ENCODE peak calls at places on chromosomes 3 and 15, in seven cellular contexts. N, A, D, G, E, C and O are unnamed samples.

GRCh38 chr3:135622657-135623056 is 342.9 kb upstream of the PPP2R3A start:
- DNase-seq in D (no peak), A (no peak), N (no peak), G (no peak), E (no peak), C (no peak), O (no peak)

GRCh38 chr3:197010556-197011351 is 18.9 kb downstream of the MELTF start:
- DNase-seq in A (no peak), D (no peak), E (no peak), N (no peak), G (no peak), C (no peak), O (no peak)

GRCh38 chr15:81312790-81313543 is 11.0 kb downstream of the STARD5 start:
- DNase-seq in N (peak; percentile 97), C (no peak), D (peak; percentile 92), E (peak; percentile 86), A (peak; percentile 87), G (no peak), O (peak; percentile 96)

GRCh38 chr3:172351895-172352466 is 96.3 kb downstream of the GHSR start:
- DNase-seq in N (no peak), C (no peak), A (no peak), E (no peak), G (no peak), D (no peak), O (no peak)

GRCh38 chr3:46145147-46145546 is 63.0 kb downstream of the CCR1 start:
- DNase-seq in G (no peak), N (no peak), E (no peak), A (no peak), D (no peak), C (no peak), O (no peak)

GRCh38 chr3:179450321-179450720 is 949 bp downstream of the GNB4 start:
- DNase-seq in A (peak; percentile 23), D (no peak), N (no peak), G (no peak), C (no peak), E (no peak), O (peak; percentile 59)

GRCh38 chr3:50117120-50117519 is 28.4 kb downstream of the RBM5 start:
- DNase-seq in A (no peak), E (no peak), D (no peak), C (no peak), N (no peak), G (no peak), O (no peak)

GRCh38 chr3:155553800-155554199 is 191.1 kb downstream of the PLCH1 start:
- DNase-seq in D (no peak), N (no peak), C (no peak), E (no peak), A (no peak), G (peak; percentile 46), O (no peak)

GRCh38 chr3:186620213-186621092 is 7.6 kb downstream of the AHSG start:
- DNase-seq in N (no peak), D (no peak), A (no peak), C (no peak), G (no peak), E (no peak), O (no peak)

GRCh38 chr3:11624161-11624560 is 19.6 kb downstream of the VGLL4 start:
- DNase-seq in N (peak; percentile 38), E (no peak), G (peak; percentile 80), A (no peak), D (no peak), C (no peak), O (no peak)

GRCh38 chr3:101813817-101814440 is 34.9 kb downstream of the NXPE3 start:
- DNase-seq in E (no peak), D (no peak), A (peak; percentile 81), N (no peak), G (peak; percentile 65), C (no peak), O (peak; percentile 41)

GRCh38 chr15:100306098-100306497 is 35.7 kb downstream of the ADAMTS17 start:
- DNase-seq in C (no peak), D (no peak), G (no peak), E (no peak), N (no peak), A (no peak), O (no peak)

GRCh38 chr3:110577856-110578255 is 493.8 kb upstream of the NECTIN3 start:
- DNase-seq in C (no peak), E (no peak), N (no peak), D (no peak), G (no peak), A (no peak), O (no peak)

GRCh38 chr3:140715035-140715434 is 37.2 kb downstream of the TRIM42 start:
- DNase-seq in D (no peak), E (no peak), N (no peak), G (no peak), C (no peak), A (no peak), O (no peak)

GRCh38 chr3:5376761-5377160 is 189.3 kb downstream of the EDEM1 start:
- DNase-seq in C (no peak), A (no peak), E (no peak), G (no peak), N (no peak), D (no peak), O (no peak)

GRCh38 chr15:82873000-82873680 is 63.7 kb downstream of the WHAMM start:
- DNase-seq in G (no peak), D (no peak), C (no peak), E (no peak), A (no peak), N (no peak), O (no peak)

GRCh38 chr3:51337666-51338065 is 47.4 kb upstream of the MANF start:
- DNase-seq in A (no peak), E (no peak), C (no peak), N (no peak), G (no peak), D (no peak), O (no peak)

GRCh38 chr3:45807133-45807532 is 10.8 kb upstream of the SLC6A20 start:
- DNase-seq in A (no peak), E (no peak), D (no peak), C (no peak), G (no peak), N (no peak), O (no peak)

GRCh38 chr3:17730318-17730967 is 12.0 kb downstream of the TBC1D5 start:
- DNase-seq in C (peak; percentile 54), G (no peak), A (peak; percentile 89), N (peak; percentile 92), D (no peak), E (no peak), O (peak; percentile 15)

DNA sequence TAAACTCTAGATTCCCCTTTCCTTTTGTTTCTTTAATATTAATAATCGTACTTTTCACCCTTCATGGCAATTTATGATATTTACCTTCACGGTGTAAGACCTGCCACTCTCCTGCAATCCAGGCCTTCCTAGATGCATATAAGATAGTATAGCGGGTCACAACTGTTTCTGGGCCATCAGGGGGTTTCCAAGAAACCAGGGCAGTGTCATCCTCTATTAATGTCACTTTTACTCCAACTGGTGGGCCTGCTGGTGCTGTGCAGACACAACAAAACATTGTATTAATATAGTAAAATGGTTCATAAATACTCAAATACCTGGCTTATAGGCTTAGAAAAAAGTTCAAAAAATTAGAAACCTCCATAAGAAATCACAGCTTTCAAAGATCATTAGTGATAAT is 48.9 kb upstream of the PYGO1 start:
- DNase-seq in E (no peak), A (no peak), C (no peak), G (no peak), D (no peak), N (no peak), O (no peak)
- H3K27ac ChIP-seq in E (no peak overlapping the region), A (no peak overlapping the region), C (no peak overlapping the region), G (no peak overlapping the region), D (no peak overlapping the region), N (no peak overlapping the region), O (no peak overlapping the region)

DNA sequence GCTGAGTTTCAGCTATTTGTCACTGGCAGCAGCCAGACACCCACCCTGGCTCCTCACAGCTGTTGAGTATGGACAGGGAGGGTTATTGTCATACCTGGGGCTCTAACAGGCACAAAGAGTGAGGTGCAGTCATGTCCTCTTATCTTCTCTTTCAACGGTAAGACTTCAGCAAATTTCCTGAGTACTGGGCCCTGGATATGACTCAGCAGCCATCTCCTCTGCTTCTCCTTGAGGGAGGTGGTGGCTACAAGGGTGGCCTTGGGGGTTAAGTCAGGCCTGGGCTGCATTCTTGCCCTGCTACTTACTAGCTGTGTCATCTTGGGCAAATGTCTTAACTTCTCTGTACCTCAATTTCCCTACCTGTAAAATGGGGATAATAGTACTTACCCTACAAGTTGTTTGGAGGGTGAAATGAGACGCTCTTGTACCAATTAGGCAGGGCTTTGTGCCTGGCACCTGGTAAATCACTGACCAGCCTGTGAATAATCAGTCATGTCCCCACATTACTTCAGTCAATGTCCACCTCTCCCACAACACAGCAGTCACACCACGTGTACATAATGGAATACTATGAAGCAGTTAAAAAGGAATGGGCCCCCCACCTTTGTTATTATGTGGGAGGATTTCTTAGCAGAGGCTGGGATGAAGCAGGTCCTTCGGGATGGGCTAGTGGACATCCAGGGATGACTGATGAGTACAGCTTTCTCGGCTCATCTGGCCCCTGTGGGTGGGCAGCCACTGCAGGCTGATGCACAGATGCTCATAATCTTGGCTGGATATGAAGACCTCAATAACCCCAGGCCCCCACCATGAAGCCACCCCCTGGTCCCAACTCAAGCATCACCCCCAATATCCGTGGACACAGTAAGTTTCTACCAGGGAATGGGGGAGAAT is 528.8 kb downstream of the SHQ1 start:
- DNase-seq in N (peak; percentile 44), D (no peak), C (no peak), A (no peak), G (peak; percentile 25), E (no peak), O (peak; percentile 67)
- H3K27ac ChIP-seq in N (no peak overlapping the region), D (no peak overlapping the region), C (peak overlapping the region; percentile 38), A (no peak overlapping the region), G (no peak overlapping the region), E (no peak overlapping the region), O (no peak overlapping the region)

DNA sequence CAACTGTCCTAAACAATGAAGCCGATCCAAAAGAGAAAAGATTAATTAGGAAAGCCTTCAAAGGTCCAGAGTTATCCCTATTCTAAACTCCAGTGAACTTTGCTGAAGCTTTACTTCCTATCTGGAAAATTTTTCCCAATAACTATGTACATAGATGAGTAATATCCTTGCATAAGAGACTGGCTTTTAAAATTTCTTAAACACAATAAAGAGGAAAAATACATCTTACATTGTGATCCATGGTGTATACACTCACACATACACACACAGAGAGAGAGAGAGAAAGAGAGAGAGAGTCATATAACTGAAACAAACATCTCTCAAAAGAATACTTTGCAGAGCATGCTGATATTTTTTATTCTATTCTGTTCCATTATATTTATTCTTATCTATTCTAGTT is 20.0 kb downstream of the SPTSSB start:
- DNase-seq in G (no peak), A (no peak), N (no peak), D (no peak), C (no peak), E (no peak), O (no peak)
- H3K27ac ChIP-seq in G (no peak overlapping the region), A (no peak overlapping the region), N (no peak overlapping the region), D (no peak overlapping the region), C (no peak overlapping the region), E (no peak overlapping the region), O (no peak overlapping the region)

DNA sequence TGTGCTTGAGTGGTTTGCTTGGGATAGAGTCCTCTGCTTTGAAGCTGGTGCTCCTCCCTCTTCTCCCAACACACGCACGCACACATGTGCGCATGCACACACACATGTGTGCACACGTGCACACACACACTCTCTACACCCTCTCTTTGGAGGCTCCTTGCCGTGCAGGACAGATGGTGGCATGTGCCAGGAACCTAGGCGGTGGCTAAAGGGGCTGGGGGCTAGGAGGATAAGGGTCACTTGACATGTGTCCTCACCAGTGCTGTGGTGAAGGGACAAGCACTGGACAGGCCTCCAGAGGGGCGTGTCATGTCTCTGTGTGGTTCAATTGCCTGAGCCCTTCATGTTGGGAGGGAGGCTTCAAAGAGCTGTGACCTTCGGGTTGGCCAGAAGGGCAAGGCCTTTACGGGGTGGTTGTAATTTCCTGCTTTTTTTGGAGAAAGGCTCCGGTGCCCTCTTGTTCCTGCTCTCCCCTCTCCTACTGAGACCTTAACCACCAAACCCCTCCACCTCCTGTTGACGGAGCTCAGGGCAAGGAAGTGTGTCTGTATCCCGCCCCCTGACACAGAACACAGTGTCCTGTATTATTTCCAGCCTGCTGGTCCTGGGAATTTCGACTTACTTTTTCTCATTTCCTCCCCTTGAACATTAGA is 285.1 kb upstream of the ROPN1 start:
- DNase-seq in D (peak; percentile 63), C (no peak), G (no peak), N (no peak), E (no peak), A (no peak), O (no peak)
- H3K27ac ChIP-seq in D (peak overlapping the region; percentile 89), C (no peak overlapping the region), G (no peak overlapping the region), N (no peak overlapping the region), E (peak overlapping the region; percentile 69), A (no peak overlapping the region), O (no peak overlapping the region)